ENCODE peak calls at places on chromosomes 13 and 19, in seven cellular contexts. One of them, this sample, is unnamed.

GRCh38 chr19:12733369-12733896 is 1.1 kb downstream of the TRIR start:
- DNase-seq in HTR-8/SVneo: no peak
- DNase-seq in tibial nerve: no peak
- DNase-seq in breast epithelium: no peak
- DNase-seq in cardiac fibroblast: peak
- DNase-seq in stimulated activated CD8-positive, alpha-beta memory T cell treated with anti-CD3 and anti-CD28 coated beads, Interleukin-15, amount 100 ng/mL, for 24 hours: no peak
- DNase-seq in NCI-H510A treated with DMSO at 0.1 percent for 48 hours: no peak
- DNase-seq in this sample: peak

GRCh38 chr19:51735759-51736449 is 12.1 kb upstream of the HAS1 start:
- DNase-seq in HTR-8/SVneo: peak
- DNase-seq in tibial nerve: peak
- DNase-seq in breast epithelium: no peak
- DNase-seq in cardiac fibroblast: peak
- DNase-seq in stimulated activated CD8-positive, alpha-beta memory T cell treated with anti-CD3 and anti-CD28 coated beads, Interleukin-15, amount 100 ng/mL, for 24 hours: no peak
- DNase-seq in NCI-H510A treated with DMSO at 0.1 percent for 48 hours: no peak
- DNase-seq in this sample: peak

GRCh38 chr13:32669030-32669646 is 82.9 kb downstream of the PDS5B start:
- DNase-seq in HTR-8/SVneo: peak
- DNase-seq in tibial nerve: no peak
- DNase-seq in breast epithelium: no peak
- DNase-seq in cardiac fibroblast: peak
- DNase-seq in stimulated activated CD8-positive, alpha-beta memory T cell treated with anti-CD3 and anti-CD28 coated beads, Interleukin-15, amount 100 ng/mL, for 24 hours: no peak
- DNase-seq in NCI-H510A treated with DMSO at 0.1 percent for 48 hours: no peak
- DNase-seq in this sample: peak

GRCh38 chr13:71156550-71156949 is 710.5 kb downstream of the DACH1 start:
- DNase-seq in HTR-8/SVneo: no peak
- DNase-seq in tibial nerve: no peak
- DNase-seq in breast epithelium: no peak
- DNase-seq in cardiac fibroblast: no peak
- DNase-seq in stimulated activated CD8-positive, alpha-beta memory T cell treated with anti-CD3 and anti-CD28 coated beads, Interleukin-15, amount 100 ng/mL, for 24 hours: no peak
- DNase-seq in NCI-H510A treated with DMSO at 0.1 percent for 48 hours: peak
- DNase-seq in this sample: no peak

GRCh38 chr19:41626877-41627276 is at the start of gene CEACAM4:
- DNase-seq in HTR-8/SVneo: no peak
- DNase-seq in tibial nerve: no peak
- DNase-seq in breast epithelium: no peak
- DNase-seq in cardiac fibroblast: no peak
- DNase-seq in stimulated activated CD8-positive, alpha-beta memory T cell treated with anti-CD3 and anti-CD28 coated beads, Interleukin-15, amount 100 ng/mL, for 24 hours: no peak
- DNase-seq in NCI-H510A treated with DMSO at 0.1 percent for 48 hours: no peak
- DNase-seq in this sample: no peak

GRCh38 chr13:72530471-72530870 is 197.0 kb downstream of the MZT1 start:
- DNase-seq in HTR-8/SVneo: peak
- DNase-seq in tibial nerve: no peak
- DNase-seq in breast epithelium: no peak
- DNase-seq in cardiac fibroblast: peak
- DNase-seq in stimulated activated CD8-positive, alpha-beta memory T cell treated with anti-CD3 and anti-CD28 coated beads, Interleukin-15, amount 100 ng/mL, for 24 hours: no peak
- DNase-seq in NCI-H510A treated with DMSO at 0.1 percent for 48 hours: no peak
- DNase-seq in this sample: no peak

GRCh38 chr19:16518483-16519229 is 22.5 kb downstream of the C19orf44 start:
- DNase-seq in HTR-8/SVneo: no peak
- DNase-seq in tibial nerve: no peak
- DNase-seq in breast epithelium: no peak
- DNase-seq in cardiac fibroblast: no peak
- DNase-seq in stimulated activated CD8-positive, alpha-beta memory T cell treated with anti-CD3 and anti-CD28 coated beads, Interleukin-15, amount 100 ng/mL, for 24 hours: no peak
- DNase-seq in NCI-H510A treated with DMSO at 0.1 percent for 48 hours: no peak
- DNase-seq in this sample: no peak

GRCh38 chr13:33612641-33613638 is 205.0 kb upstream of the RFC3 start:
- DNase-seq in HTR-8/SVneo: no peak
- DNase-seq in tibial nerve: no peak
- DNase-seq in breast epithelium: no peak
- DNase-seq in cardiac fibroblast: no peak
- DNase-seq in stimulated activated CD8-positive, alpha-beta memory T cell treated with anti-CD3 and anti-CD28 coated beads, Interleukin-15, amount 100 ng/mL, for 24 hours: no peak
- DNase-seq in NCI-H510A treated with DMSO at 0.1 percent for 48 hours: no peak
- DNase-seq in this sample: no peak

GRCh38 chr13:22789916-22790315 is 390.9 kb upstream of the SGCG start:
- DNase-seq in HTR-8/SVneo: no peak
- DNase-seq in tibial nerve: no peak
- DNase-seq in breast epithelium: no peak
- DNase-seq in cardiac fibroblast: no peak
- DNase-seq in stimulated activated CD8-positive, alpha-beta memory T cell treated with anti-CD3 and anti-CD28 coated beads, Interleukin-15, amount 100 ng/mL, for 24 hours: no peak
- DNase-seq in NCI-H510A treated with DMSO at 0.1 percent for 48 hours: no peak
- DNase-seq in this sample: no peak

GRCh38 chr13:113902956-113903355 is 39.1 kb upstream of the GAS6 start:
- DNase-seq in HTR-8/SVneo: no peak
- DNase-seq in tibial nerve: no peak
- DNase-seq in breast epithelium: peak
- DNase-seq in cardiac fibroblast: no peak
- DNase-seq in stimulated activated CD8-positive, alpha-beta memory T cell treated with anti-CD3 and anti-CD28 coated beads, Interleukin-15, amount 100 ng/mL, for 24 hours: no peak
- DNase-seq in NCI-H510A treated with DMSO at 0.1 percent for 48 hours: no peak
- DNase-seq in this sample: no peak

GRCh38 chr13:35016362-35017148 is 74.5 kb downstream of the NBEA start:
- DNase-seq in HTR-8/SVneo: no peak
- DNase-seq in tibial nerve: no peak
- DNase-seq in breast epithelium: no peak
- DNase-seq in cardiac fibroblast: no peak
- DNase-seq in stimulated activated CD8-positive, alpha-beta memory T cell treated with anti-CD3 and anti-CD28 coated beads, Interleukin-15, amount 100 ng/mL, for 24 hours: no peak
- DNase-seq in NCI-H510A treated with DMSO at 0.1 percent for 48 hours: no peak
- DNase-seq in this sample: no peak

GRCh38 chr13:103188688-103189326 is 122.6 kb upstream of the SLC10A2 start:
- DNase-seq in HTR-8/SVneo: no peak
- DNase-seq in tibial nerve: no peak
- DNase-seq in breast epithelium: no peak
- DNase-seq in cardiac fibroblast: peak
- DNase-seq in stimulated activated CD8-positive, alpha-beta memory T cell treated with anti-CD3 and anti-CD28 coated beads, Interleukin-15, amount 100 ng/mL, for 24 hours: no peak
- DNase-seq in NCI-H510A treated with DMSO at 0.1 percent for 48 hours: peak
- DNase-seq in this sample: no peak

GRCh38 chr13:61111529-61111928 is 304.1 kb downstream of the PCDH20 start:
- DNase-seq in HTR-8/SVneo: no peak
- DNase-seq in tibial nerve: no peak
- DNase-seq in breast epithelium: no peak
- DNase-seq in cardiac fibroblast: no peak
- DNase-seq in stimulated activated CD8-positive, alpha-beta memory T cell treated with anti-CD3 and anti-CD28 coated beads, Interleukin-15, amount 100 ng/mL, for 24 hours: no peak
- DNase-seq in NCI-H510A treated with DMSO at 0.1 percent for 48 hours: no peak
- DNase-seq in this sample: no peak

GRCh38 chr13:31846984-31847752 is 107.8 kb downstream of the RXFP2 start:
- DNase-seq in HTR-8/SVneo: peak
- DNase-seq in tibial nerve: no peak
- DNase-seq in breast epithelium: no peak
- DNase-seq in cardiac fibroblast: peak
- DNase-seq in stimulated activated CD8-positive, alpha-beta memory T cell treated with anti-CD3 and anti-CD28 coated beads, Interleukin-15, amount 100 ng/mL, for 24 hours: no peak
- DNase-seq in NCI-H510A treated with DMSO at 0.1 percent for 48 hours: no peak
- DNase-seq in this sample: peak

GRCh38 chr13:48564046-48564445 is 31.2 kb upstream of the RCBTB2 start:
- DNase-seq in HTR-8/SVneo: no peak
- DNase-seq in tibial nerve: no peak
- DNase-seq in breast epithelium: no peak
- DNase-seq in cardiac fibroblast: peak
- DNase-seq in stimulated activated CD8-positive, alpha-beta memory T cell treated with anti-CD3 and anti-CD28 coated beads, Interleukin-15, amount 100 ng/mL, for 24 hours: no peak
- DNase-seq in NCI-H510A treated with DMSO at 0.1 percent for 48 hours: no peak
- DNase-seq in this sample: no peak

GRCh38 chr19:4583961-4584669 is 24.6 kb upstream of the SEMA6B start:
- DNase-seq in HTR-8/SVneo: no peak
- DNase-seq in tibial nerve: no peak
- DNase-seq in breast epithelium: no peak
- DNase-seq in cardiac fibroblast: peak
- DNase-seq in stimulated activated CD8-positive, alpha-beta memory T cell treated with anti-CD3 and anti-CD28 coated beads, Interleukin-15, amount 100 ng/mL, for 24 hours: no peak
- DNase-seq in NCI-H510A treated with DMSO at 0.1 percent for 48 hours: peak
- DNase-seq in this sample: peak

GRCh38 chr19:16754207-16754806 is 34.7 kb downstream of the NWD1 start:
- DNase-seq in HTR-8/SVneo: no peak
- DNase-seq in tibial nerve: no peak
- DNase-seq in breast epithelium: no peak
- DNase-seq in cardiac fibroblast: no peak
- DNase-seq in stimulated activated CD8-positive, alpha-beta memory T cell treated with anti-CD3 and anti-CD28 coated beads, Interleukin-15, amount 100 ng/mL, for 24 hours: no peak
- DNase-seq in NCI-H510A treated with DMSO at 0.1 percent for 48 hours: no peak
- DNase-seq in this sample: no peak

This sample was measured in AG20443.